ENCODE peak calls at places on chromosome 22, in five cellular contexts. One of them, this sample, is unnamed.

GRCh38 chr22:39994566-39995345 is at the start of gene FAM83F:
- DNase-seq in cardiac fibroblast: no peak
- DNase-seq in astrocyte of the cerebellum: no peak
- DNase-seq in OCI-LY7: no peak
- DNase-seq in bronchial epithelial cell: no peak
- DNase-seq in this sample: peak; percentile 69

GRCh38 chr22:39522567-39523300 is 2.4 kb downstream of the ATF4 start:
- DNase-seq in cardiac fibroblast: peak; percentile 62
- DNase-seq in astrocyte of the cerebellum: no peak
- DNase-seq in OCI-LY7: peak; percentile 44
- DNase-seq in bronchial epithelial cell: peak; percentile 59
- DNase-seq in this sample: peak; percentile 47

GRCh38 chr22:39690901-39691620 is 120.5 kb downstream of the CACNA1I start:
- DNase-seq in cardiac fibroblast: peak; percentile 4
- DNase-seq in astrocyte of the cerebellum: no peak
- DNase-seq in OCI-LY7: no peak
- DNase-seq in bronchial epithelial cell: no peak
- DNase-seq in this sample: no peak

GRCh38 chr22:31241936-31242335 is 29.8 kb downstream of the LIMK2 start:
- DNase-seq in cardiac fibroblast: peak; percentile 47
- DNase-seq in astrocyte of the cerebellum: no peak
- DNase-seq in OCI-LY7: no peak
- DNase-seq in bronchial epithelial cell: peak; percentile 73
- DNase-seq in this sample: no peak

GRCh38 chr22:44975444-44976262 is 34.2 kb downstream of the PHF21B start:
- DNase-seq in cardiac fibroblast: peak; percentile 83
- DNase-seq in astrocyte of the cerebellum: peak; percentile 69
- DNase-seq in OCI-LY7: peak; percentile 78
- DNase-seq in bronchial epithelial cell: peak; percentile 60
- DNase-seq in this sample: peak; percentile 68

GRCh38 chr22:39392341-39392948 is 7.1 kb upstream of the TAB1 start:
- DNase-seq in cardiac fibroblast: no peak
- DNase-seq in astrocyte of the cerebellum: no peak
- DNase-seq in OCI-LY7: no peak
- DNase-seq in bronchial epithelial cell: no peak
- DNase-seq in this sample: no peak

GRCh38 chr22:26239561-26239960 is 70.3 kb downstream of the SEZ6L start:
- DNase-seq in cardiac fibroblast: no peak
- DNase-seq in astrocyte of the cerebellum: no peak
- DNase-seq in OCI-LY7: no peak
- DNase-seq in bronchial epithelial cell: no peak
- DNase-seq in this sample: no peak

GRCh38 chr22:33451851-33452469 is 393.8 kb upstream of the SYN3 start:
- DNase-seq in cardiac fibroblast: no peak
- DNase-seq in astrocyte of the cerebellum: no peak
- DNase-seq in OCI-LY7: no peak
- DNase-seq in bronchial epithelial cell: no peak
- DNase-seq in this sample: no peak

GRCh38 chr22:32542332-32543019 is 67.9 kb downstream of the FBXO7 start:
- DNase-seq in cardiac fibroblast: no peak
- DNase-seq in astrocyte of the cerebellum: no peak
- DNase-seq in OCI-LY7: no peak
- DNase-seq in bronchial epithelial cell: no peak
- DNase-seq in this sample: no peak

GRCh38 chr22:24117942-24118341 is 63.3 kb upstream of the SUSD2 start:
- DNase-seq in cardiac fibroblast: no peak
- DNase-seq in astrocyte of the cerebellum: no peak
- DNase-seq in OCI-LY7: no peak
- DNase-seq in bronchial epithelial cell: no peak
- DNase-seq in this sample: no peak

GRCh38 chr22:25334091-25334490 is 114.7 kb downstream of the CRYBB2 start:
- DNase-seq in cardiac fibroblast: peak; percentile 21
- DNase-seq in astrocyte of the cerebellum: no peak
- DNase-seq in OCI-LY7: peak; percentile 65
- DNase-seq in bronchial epithelial cell: peak; percentile 13
- DNase-seq in this sample: peak; percentile 21

DNA sequence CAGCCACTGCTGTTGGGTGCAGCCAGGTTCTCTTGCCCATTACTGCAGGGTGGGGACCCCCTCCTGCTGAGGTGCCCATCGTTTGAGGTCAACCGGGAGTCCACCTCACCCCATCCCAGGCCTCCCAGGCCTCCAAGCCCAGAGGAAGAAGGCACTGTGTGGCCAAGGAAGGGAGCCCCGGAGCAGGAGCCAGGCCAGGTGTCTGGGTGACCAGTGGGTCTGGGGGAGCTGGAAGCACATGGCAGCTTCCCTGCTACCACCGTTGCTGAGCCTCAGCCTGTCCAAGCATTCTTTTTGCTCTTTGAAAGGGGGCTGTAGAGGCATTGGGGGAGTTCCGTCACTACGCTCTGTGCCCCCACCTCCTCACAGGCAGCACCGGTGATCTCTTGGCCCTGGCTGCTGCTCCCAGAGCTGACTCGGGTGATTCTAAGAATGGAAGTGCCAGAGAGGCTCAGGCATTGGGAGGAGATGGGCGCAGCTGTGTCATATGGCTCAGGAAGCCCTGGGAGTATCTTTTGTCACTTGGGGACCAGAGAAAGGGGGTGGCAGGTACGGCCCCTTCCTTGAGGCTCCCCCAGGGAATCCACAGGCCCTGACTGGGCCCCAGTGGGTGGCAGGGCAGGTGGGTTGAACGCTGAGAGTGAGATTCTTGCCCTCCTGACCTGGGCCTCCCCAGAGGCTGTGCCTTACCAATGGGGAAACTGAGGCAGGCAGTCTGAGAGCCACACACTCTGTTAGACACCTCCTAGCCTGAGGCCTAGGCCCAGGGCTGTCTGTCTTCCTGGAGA is 1.9 kb downstream of the SEPTIN5 start:
- DNase-seq in cardiac fibroblast: no peak
- DNase-seq in astrocyte of the cerebellum: no peak
- DNase-seq in OCI-LY7: no peak
- DNase-seq in bronchial epithelial cell: no peak
- DNase-seq in this sample: no peak
- H3K4me3 ChIP-seq in cardiac fibroblast: no peak overlapping the region
- H3K4me3 ChIP-seq in astrocyte of the cerebellum: no peak overlapping the region
- H3K4me3 ChIP-seq in OCI-LY7: no peak overlapping the region
- H3K4me3 ChIP-seq in bronchial epithelial cell: no peak overlapping the region
- H3K4me3 ChIP-seq in this sample: no peak overlapping the region

GRCh38 chr22:29481265-29482000 is 1.4 kb downstream of the NEFH start:
- DNase-seq in cardiac fibroblast: no peak
- DNase-seq in astrocyte of the cerebellum: no peak
- DNase-seq in OCI-LY7: no peak
- DNase-seq in bronchial epithelial cell: no peak
- DNase-seq in this sample: no peak
- H3K4me3 ChIP-seq in cardiac fibroblast: no peak overlapping the region
- H3K4me3 ChIP-seq in astrocyte of the cerebellum: peak overlapping the region; percentile 26
- H3K4me3 ChIP-seq in OCI-LY7: no peak overlapping the region
- H3K4me3 ChIP-seq in bronchial epithelial cell: peak overlapping the region; percentile 9
- H3K4me3 ChIP-seq in this sample: peak overlapping the region; percentile 8

GRCh38 chr22:37440875-37441274 is 13.6 kb upstream of the ELFN2 start:
- DNase-seq in cardiac fibroblast: no peak
- DNase-seq in astrocyte of the cerebellum: no peak
- DNase-seq in OCI-LY7: no peak
- DNase-seq in bronchial epithelial cell: no peak
- DNase-seq in this sample: no peak

GRCh38 chr22:37443086-37443485 is 15.8 kb upstream of the ELFN2 start:
- DNase-seq in cardiac fibroblast: no peak
- DNase-seq in astrocyte of the cerebellum: no peak
- DNase-seq in OCI-LY7: no peak
- DNase-seq in bronchial epithelial cell: no peak
- DNase-seq in this sample: no peak

GRCh38 chr22:37442537-37442936 is 15.3 kb upstream of the ELFN2 start:
- DNase-seq in cardiac fibroblast: peak; percentile 57
- DNase-seq in astrocyte of the cerebellum: no peak
- DNase-seq in OCI-LY7: peak; percentile 48
- DNase-seq in bronchial epithelial cell: peak; percentile 67
- DNase-seq in this sample: peak; percentile 67

GRCh38 chr22:37445501-37445900 is 18.2 kb upstream of the ELFN2 start:
- DNase-seq in cardiac fibroblast: no peak
- DNase-seq in astrocyte of the cerebellum: no peak
- DNase-seq in OCI-LY7: no peak
- DNase-seq in bronchial epithelial cell: no peak
- DNase-seq in this sample: no peak

GRCh38 chr22:37443977-37444376 is 16.7 kb upstream of the ELFN2 start:
- DNase-seq in cardiac fibroblast: no peak
- DNase-seq in astrocyte of the cerebellum: no peak
- DNase-seq in OCI-LY7: no peak
- DNase-seq in bronchial epithelial cell: peak; percentile 40
- DNase-seq in this sample: no peak
- H3K4me3 ChIP-seq in cardiac fibroblast: no peak overlapping the region
- H3K4me3 ChIP-seq in astrocyte of the cerebellum: no peak overlapping the region
- H3K4me3 ChIP-seq in OCI-LY7: no peak overlapping the region
- H3K4me3 ChIP-seq in bronchial epithelial cell: no peak overlapping the region
- H3K4me3 ChIP-seq in this sample: no peak overlapping the region

DNA sequence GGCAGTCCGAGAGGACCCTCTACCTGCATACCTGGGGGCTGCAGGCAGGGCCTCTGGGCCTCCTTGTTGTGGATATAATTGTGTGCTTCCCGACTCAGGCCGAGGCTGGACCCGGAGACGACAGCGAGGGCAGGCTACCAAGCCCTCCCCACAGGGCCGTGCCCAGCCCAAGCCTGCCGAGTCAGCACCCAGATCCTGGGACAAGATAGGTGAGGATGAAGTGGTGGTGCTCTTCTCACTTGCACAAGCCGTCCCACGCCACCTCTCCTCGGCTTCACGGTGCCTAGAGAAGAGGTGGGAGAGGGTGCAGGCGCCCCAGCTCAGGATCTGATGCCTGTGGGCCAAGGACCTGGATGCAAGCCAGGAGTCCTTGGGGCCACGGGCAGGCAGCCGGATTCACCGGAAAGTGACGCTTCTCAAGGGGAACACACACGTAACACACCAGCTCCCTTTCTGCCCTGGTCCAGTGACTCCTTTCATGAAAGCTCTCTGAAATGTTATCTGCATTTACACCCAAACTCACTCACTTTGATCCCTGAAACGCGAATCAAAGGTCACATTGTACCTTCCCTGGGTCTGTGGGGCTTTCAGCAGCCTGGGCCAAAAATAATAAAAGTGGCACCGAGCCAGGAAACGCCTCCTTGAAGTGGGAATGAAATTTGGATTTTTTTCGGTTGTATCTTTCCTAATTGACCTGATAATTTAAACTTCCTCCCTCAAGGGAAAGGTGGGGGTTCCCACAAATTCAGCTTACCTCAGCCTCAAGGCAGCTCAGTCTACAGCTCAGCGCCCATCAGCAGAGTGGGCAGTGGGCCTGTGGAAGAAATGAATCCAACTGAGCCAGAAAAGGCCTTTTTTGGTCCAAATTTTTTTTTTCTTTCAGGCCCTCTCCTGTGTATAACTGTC is 1.1 kb upstream of the GNB1L start:
- DNase-seq in cardiac fibroblast: peak; percentile 80
- DNase-seq in astrocyte of the cerebellum: no peak
- DNase-seq in OCI-LY7: peak; percentile 84
- DNase-seq in bronchial epithelial cell: peak; percentile 59
- DNase-seq in this sample: peak; percentile 57
- H3K4me3 ChIP-seq in cardiac fibroblast: peak overlapping the region; percentile 92
- H3K4me3 ChIP-seq in astrocyte of the cerebellum: peak overlapping the region; percentile 91
- H3K4me3 ChIP-seq in OCI-LY7: peak overlapping the region; percentile 91
- H3K4me3 ChIP-seq in bronchial epithelial cell: peak overlapping the region; percentile 87
- H3K4me3 ChIP-seq in this sample: peak overlapping the region; percentile 94

DNA sequence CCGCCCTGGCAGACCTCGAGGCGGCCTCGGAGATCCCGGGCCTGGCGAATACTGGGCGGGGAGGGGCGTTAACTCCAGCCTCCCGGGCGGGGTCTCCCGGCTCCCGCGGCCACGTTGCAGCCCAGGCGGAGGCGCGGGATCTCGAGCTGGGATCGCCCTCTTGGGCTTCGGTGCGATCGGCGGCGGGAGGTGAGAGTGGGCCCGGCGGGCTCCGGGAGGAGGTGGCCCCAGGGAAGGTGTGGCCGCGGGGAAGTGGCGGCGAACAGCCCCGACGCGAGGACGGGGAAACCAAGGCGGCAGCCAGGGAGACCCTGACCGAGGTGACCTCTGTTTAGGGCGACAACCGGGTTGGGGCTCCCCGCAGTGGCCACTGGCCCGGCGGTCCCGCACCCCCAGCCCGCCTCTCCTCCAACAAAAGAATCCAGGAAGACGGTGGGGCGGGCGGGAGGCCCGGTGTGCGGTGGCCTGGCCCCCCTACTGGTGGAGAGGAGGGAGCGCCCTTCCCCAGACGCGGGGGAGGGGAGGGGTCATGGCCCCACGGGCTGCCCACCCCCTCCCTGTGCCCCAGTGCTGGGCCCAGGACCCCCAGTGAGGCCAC is at the start of gene PHETA2:
- DNase-seq in cardiac fibroblast: peak; percentile 60
- DNase-seq in astrocyte of the cerebellum: no peak
- DNase-seq in OCI-LY7: no peak
- DNase-seq in bronchial epithelial cell: no peak
- DNase-seq in this sample: no peak
- H3K4me3 ChIP-seq in cardiac fibroblast: peak within 1 kb of the TSS; percentile 77
- H3K4me3 ChIP-seq in astrocyte of the cerebellum: peak within 1 kb of the TSS; percentile 44
- H3K4me3 ChIP-seq in OCI-LY7: no peak within 1 kb of the TSS
- H3K4me3 ChIP-seq in bronchial epithelial cell: peak within 1 kb of the TSS; percentile 54
- H3K4me3 ChIP-seq in this sample: no peak within 1 kb of the TSS

DNA sequence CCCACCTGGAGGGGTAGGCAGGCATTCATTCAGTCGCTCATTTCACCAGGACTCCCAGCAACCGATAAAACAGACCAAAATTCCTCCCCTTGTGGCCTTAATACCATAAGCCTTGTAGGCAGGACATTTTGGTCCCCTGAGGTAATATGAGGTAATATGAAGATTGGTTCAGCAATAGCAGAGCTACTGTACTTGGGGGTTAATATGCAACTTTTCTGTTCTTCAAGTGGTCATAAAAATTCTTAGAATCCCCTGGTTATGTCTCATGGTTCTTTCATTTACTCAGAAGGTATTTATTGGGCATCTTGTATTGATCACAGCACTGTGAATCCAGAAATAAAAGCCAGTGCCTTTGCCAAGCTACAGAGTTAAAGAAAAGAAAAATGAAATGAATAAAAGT is 29.8 kb downstream of the SHISA8 start:
- DNase-seq in cardiac fibroblast: no peak
- DNase-seq in astrocyte of the cerebellum: no peak
- DNase-seq in OCI-LY7: no peak
- DNase-seq in bronchial epithelial cell: no peak
- DNase-seq in this sample: no peak
- H3K4me3 ChIP-seq in cardiac fibroblast: no peak overlapping the region
- H3K4me3 ChIP-seq in astrocyte of the cerebellum: no peak overlapping the region
- H3K4me3 ChIP-seq in OCI-LY7: no peak overlapping the region
- H3K4me3 ChIP-seq in bronchial epithelial cell: no peak overlapping the region
- H3K4me3 ChIP-seq in this sample: no peak overlapping the region

GRCh38 chr22:22893891-22894739 is 6.5 kb downstream of the IGLL5 start:
- DNase-seq in cardiac fibroblast: no peak
- DNase-seq in astrocyte of the cerebellum: no peak
- DNase-seq in OCI-LY7: peak; percentile 48
- DNase-seq in bronchial epithelial cell: no peak
- DNase-seq in this sample: no peak

GRCh38 chr22:22894740-22895731 is 7.4 kb downstream of the IGLL5 start:
- DNase-seq in cardiac fibroblast: no peak
- DNase-seq in astrocyte of the cerebellum: no peak
- DNase-seq in OCI-LY7: peak; percentile 52
- DNase-seq in bronchial epithelial cell: no peak
- DNase-seq in this sample: no peak

GRCh38 chr22:22897036-22897435 is 9.4 kb downstream of the IGLL5 start:
- DNase-seq in cardiac fibroblast: no peak
- DNase-seq in astrocyte of the cerebellum: no peak
- DNase-seq in OCI-LY7: no peak
- DNase-seq in bronchial epithelial cell: no peak
- DNase-seq in this sample: no peak

GRCh38 chr22:22896601-22897000 is 9.0 kb downstream of the IGLL5 start:
- DNase-seq in cardiac fibroblast: no peak
- DNase-seq in astrocyte of the cerebellum: no peak
- DNase-seq in OCI-LY7: no peak
- DNase-seq in bronchial epithelial cell: no peak
- DNase-seq in this sample: no peak

GRCh38 chr22:22895776-22896445 is 8.3 kb downstream of the IGLL5 start:
- DNase-seq in cardiac fibroblast: no peak
- DNase-seq in astrocyte of the cerebellum: no peak
- DNase-seq in OCI-LY7: no peak
- DNase-seq in bronchial epithelial cell: no peak
- DNase-seq in this sample: no peak
- H3K4me3 ChIP-seq in cardiac fibroblast: no peak overlapping the region
- H3K4me3 ChIP-seq in astrocyte of the cerebellum: no peak overlapping the region
- H3K4me3 ChIP-seq in OCI-LY7: no peak overlapping the region
- H3K4me3 ChIP-seq in bronchial epithelial cell: no peak overlapping the region
- H3K4me3 ChIP-seq in this sample: no peak overlapping the region

This sample was measured in mammary epithelial cell.